ENCODE peak calls at places on chromosomes 12 and 14, in six cellular contexts. Q is uterus, S is tibial artery, G is MM.1S, K is IMR-90, P is HCT116. F is an unnamed sample. For H3K9me3, the result is how much of the 10 kb centered on the place peaks cover.

GRCh38 chr12:4763549-4763948 is 43.3 kb downstream of the GALNT8 start:
- DNase-seq in Q (peak), S (no peak), G (no peak), K (peak), P (peak), F (no peak)

GRCh38 chr14:93245764-93246420 is 38.8 kb downstream of the UBR7 start:
- DNase-seq in Q (no peak), S (no peak), G (no peak), K (peak), P (no peak), F (no peak)

GRCh38 chr14:55477680-55478079 is 37.3 kb upstream of the TBPL2 start:
- DNase-seq in Q (no peak), S (no peak), G (no peak), K (no peak), P (no peak), F (no peak)

GRCh38 chr14:91980157-91980556 is 32.7 kb upstream of the FBLN5 start:
- DNase-seq in Q (no peak), S (no peak), G (no peak), K (peak), P (peak), F (no peak)

GRCh38 chr14:72625689-72626088 is 268.2 kb downstream of the DPF3 start:
- DNase-seq in Q (no peak), S (no peak), G (no peak), K (no peak), P (no peak), F (no peak)

GRCh38 chr12:94644141-94644575 is 6.2 kb downstream of the TMCC3 start:
- DNase-seq in Q (no peak), S (no peak), G (no peak), K (peak), P (no peak), F (no peak)

GRCh38 chr14:81511110-81511900 is 22.3 kb downstream of the SEL1L start:
- DNase-seq in Q (no peak), S (no peak), G (no peak), K (no peak), P (no peak), F (no peak)

GRCh38 chr12:7994731-7995205 is 37.7 kb upstream of the FOXJ2 start:
- DNase-seq in Q (no peak), S (no peak), G (no peak), K (peak), P (no peak), F (no peak)

GRCh38 chr14:24331731-24332093 is 3.2 kb downstream of the ADCY4 start:
- DNase-seq in Q (no peak), S (no peak), G (no peak), K (no peak), P (no peak), F (no peak)

GRCh38 chr12:9649532-9649940 is 20.0 kb upstream of the CLEC2D start:
- DNase-seq in Q (no peak), S (no peak), G (peak), K (no peak), P (no peak), F (peak)

GRCh38 chr14:34843011-34843554 is 32.1 kb downstream of the BAZ1A start:
- DNase-seq in Q (no peak), S (no peak), G (no peak), K (peak), P (no peak), F (no peak)

GRCh38 chr12:114669501-114670256 is 14.3 kb downstream of the TBX3 start:
- DNase-seq in Q (peak), S (no peak), G (no peak), K (peak), P (no peak), F (no peak)

GRCh38 chr14:57875985-57876384 is 10.1 kb upstream of the SLC35F4 start:
- DNase-seq in Q (no peak), S (no peak), G (no peak), K (no peak), P (no peak), F (no peak)

GRCh38 chr14:36078080-36078479 is 98.4 kb downstream of the PTCSC3 start:
- DNase-seq in Q (no peak), S (no peak), G (no peak), K (no peak), P (no peak), F (no peak)

GRCh38 chr14:34220311-34220710 is 241.7 kb downstream of the SPTSSA start:
- DNase-seq in Q (no peak), S (no peak), G (no peak), K (no peak), P (no peak), F (no peak)

GRCh38 chr12:94586589-94587259 is 63.6 kb downstream of the TMCC3 start:
- DNase-seq in Q (no peak), S (no peak), G (no peak), K (no peak), P (no peak), F (no peak)

GRCh38 chr12:11607313-11608081 is 42.0 kb upstream of the ETV6 start:
- DNase-seq in Q (no peak), S (no peak), G (no peak), K (peak), P (no peak), F (no peak)

GRCh38 chr12:5402009-5402408 is 29.9 kb upstream of the NTF3 start:
- DNase-seq in Q (no peak), S (no peak), G (no peak), K (no peak), P (no peak), F (no peak)

GRCh38 chr12:6923003-6923732 is 4.6 kb upstream of the ATN1 start:
- DNase-seq in Q (no peak), S (no peak), G (no peak), K (no peak), P (no peak), F (no peak)

GRCh38 chr12:122981587-122982493 is 1.4 kb downstream of the ARL6IP4 start:
- DNase-seq in Q (no peak), S (no peak), G (no peak), K (no peak), P (no peak), F (no peak)

GRCh38 chr12:31715283-31715825 is 13.5 kb downstream of the AMN1 start:
- DNase-seq in Q (no peak), S (no peak), G (no peak), K (peak), P (no peak), F (no peak)

GRCh38 chr12:75086086-75087038 is 123.3 kb downstream of the KCNC2 start:
- DNase-seq in Q (no peak), S (no peak), G (no peak), K (peak), P (no peak), F (no peak)

GRCh38 chr14:26204362-26204953 is 393.4 kb downstream of the NOVA1 start:
- DNase-seq in Q (no peak), S (no peak), G (no peak), K (no peak), P (no peak), F (no peak)
- H3K4me3 ChIP-seq in Q (no peak), S (peak), G (no peak), K (no peak), P (no peak), F (no peak)

DNA sequence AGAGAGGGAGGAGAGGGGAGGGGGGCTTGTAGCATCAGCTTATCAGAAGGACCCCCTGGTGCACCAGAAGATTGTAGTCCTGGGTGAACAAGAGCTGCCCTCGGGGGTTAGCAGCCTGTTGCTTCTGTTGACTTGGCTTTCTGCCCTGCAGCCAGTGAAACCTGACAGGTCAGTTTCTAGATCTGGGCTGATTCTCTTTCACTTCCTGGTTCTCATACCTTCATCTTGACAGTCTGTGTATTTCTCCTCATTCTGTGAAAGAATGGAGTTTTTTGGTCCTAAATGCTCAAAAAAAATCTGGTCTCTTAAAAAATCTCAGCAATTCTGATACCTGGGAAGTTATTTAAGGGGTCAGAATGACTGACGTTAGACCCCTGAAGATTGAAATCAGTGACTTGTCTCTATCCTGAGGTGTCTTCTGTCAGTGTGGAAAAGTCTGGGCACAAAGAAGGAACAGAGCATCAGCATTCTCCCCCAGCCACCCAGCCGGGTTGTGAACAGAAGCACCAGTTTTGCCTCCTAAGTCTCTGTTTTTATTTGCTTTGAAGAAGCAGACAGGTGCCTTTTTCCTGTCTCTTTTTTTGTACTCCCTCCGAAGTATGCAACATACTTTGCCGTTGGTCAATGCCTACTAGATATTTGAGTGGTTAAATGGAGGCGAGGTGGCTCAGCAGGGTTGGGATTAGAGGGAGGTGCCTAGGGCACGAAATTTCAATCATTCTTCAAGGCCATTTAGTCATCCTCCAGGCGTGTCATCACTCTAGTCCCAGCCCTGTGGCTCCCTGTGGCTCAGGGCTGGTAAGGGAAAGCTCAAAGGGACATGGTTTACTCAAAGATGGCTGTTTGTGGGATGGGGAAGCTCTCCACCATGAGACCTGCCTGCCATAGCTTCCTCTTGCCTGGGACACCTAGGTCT is 24.0 kb downstream of the TTC9 start:
- DNase-seq in Q (no peak), S (no peak), G (peak), K (no peak), P (peak), F (no peak)
- H3K27ac ChIP-seq in Q (no peak), S (no peak), G (peak), K (no peak), P (peak), F (peak)

DNA sequence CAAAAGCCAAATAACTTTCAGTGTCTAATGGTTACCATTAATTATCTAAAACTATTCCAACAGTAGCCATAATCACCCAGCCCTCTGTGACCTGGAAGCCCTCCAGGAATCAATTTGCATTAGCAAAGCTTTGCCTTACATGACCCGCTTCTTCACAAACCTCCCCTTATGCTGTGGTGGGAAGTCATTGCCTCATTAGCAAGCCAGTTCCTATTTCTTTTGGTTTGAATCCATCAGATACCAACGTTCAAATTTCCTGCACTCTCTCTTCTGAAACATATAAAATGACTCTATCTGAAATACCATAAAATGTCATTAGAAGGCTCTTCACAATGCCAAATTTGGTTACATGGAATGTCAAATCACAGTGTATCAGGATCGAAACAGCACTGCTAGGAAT is 268.3 kb upstream of the PRKD1 start:
- DNase-seq in Q (no peak), S (no peak), G (no peak), K (peak), P (no peak), F (no peak)
- H3K9me3 ChIP-seq in Q (under half), S (under half), G (under half), K (under half), P (under half), F (under half)

GRCh38 chr12:116599285-116600122 is 40.3 kb downstream of the MAP1LC3B2 start:
- DNase-seq in Q (peak), S (peak), G (peak), K (peak), P (peak), F (peak)
- H3K4me3 ChIP-seq in Q (peak), S (peak), G (no peak), K (no peak), P (no peak), F (no peak)

GRCh38 chr14:26622611-26623010 is 24.8 kb upstream of the NOVA1 start:
- DNase-seq in Q (no peak), S (no peak), G (no peak), K (no peak), P (no peak), F (no peak)

GRCh38 chr14:26621366-26621765 is 23.5 kb upstream of the NOVA1 start:
- DNase-seq in Q (no peak), S (no peak), G (no peak), K (no peak), P (no peak), F (no peak)

DNA sequence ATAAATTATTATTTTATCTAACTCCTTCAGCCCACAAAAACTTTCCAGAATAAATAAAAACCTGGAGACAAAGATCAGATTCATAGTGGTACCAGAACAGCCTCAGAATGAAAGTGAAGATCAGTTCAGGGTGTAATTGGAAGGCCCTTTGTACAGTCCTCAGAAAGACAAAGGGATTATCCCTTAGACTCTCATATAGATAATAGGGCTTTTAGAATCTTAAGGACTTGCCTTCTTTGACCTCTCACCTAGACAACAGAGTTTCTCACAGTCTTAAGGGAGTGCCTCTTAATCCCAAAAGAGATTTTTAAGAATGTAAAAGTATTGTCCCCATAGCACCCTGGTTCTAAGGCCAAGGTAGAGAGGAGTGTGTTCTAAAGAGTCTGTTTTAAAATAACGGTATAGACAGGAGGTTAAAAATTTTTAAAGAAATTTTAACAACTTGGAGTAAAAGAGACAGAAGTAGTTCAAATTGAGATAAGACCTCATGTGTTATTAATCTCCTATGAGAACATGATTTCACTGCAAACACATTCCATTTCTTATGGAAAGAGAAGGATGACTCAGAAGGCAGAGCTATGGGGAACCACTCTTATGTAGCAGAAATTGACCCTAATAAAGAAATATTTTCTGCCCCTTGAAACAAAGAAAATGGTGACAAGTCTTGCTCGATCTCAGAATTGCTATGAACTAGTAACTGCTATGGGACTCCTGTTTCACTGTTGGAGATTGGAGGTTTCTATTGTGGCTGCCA is 24.2 kb upstream of the NOVA1 start:
- DNase-seq in Q (no peak), S (no peak), G (no peak), K (no peak), P (no peak), F (no peak)
- H3K27ac ChIP-seq in Q (no peak), S (no peak), G (no peak), K (no peak), P (no peak), F (no peak)

GRCh38 chr12:48472259-48472658 is at the start of gene ANP32D:
- DNase-seq in Q (no peak), S (no peak), G (no peak), K (no peak), P (no peak), F (no peak)
- H3K9me3 ChIP-seq in Q (under half), S (under half), G (under half), K (under half), P (under half), F (under half)

DNA sequence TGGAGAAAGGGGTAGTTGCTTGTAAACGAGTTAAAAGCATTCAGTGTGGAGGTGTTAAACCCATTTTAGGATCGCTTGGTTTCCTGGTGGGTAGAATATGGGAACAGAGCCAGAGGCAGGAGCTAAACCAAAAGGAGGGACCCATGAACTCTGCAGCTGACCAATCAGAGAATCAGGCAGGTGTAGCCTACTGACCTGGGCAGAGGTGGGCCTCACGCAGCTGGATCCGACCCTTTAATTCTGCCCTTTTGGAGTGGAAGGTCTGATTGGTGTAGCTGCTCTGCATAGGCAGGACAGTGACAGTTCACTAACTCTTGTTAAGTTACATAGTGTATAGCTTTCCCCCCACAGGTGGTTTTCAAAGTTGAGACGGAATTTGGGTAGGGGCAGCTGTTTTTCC is 63.7 kb downstream of the GNS start:
- DNase-seq in Q (no peak), S (no peak), G (no peak), K (no peak), P (no peak), F (no peak)
- H3K4me3 ChIP-seq in Q (no peak), S (no peak), G (no peak), K (no peak), P (no peak), F (no peak)

GRCh38 chr12:124384299-124384894 is 89.5 kb downstream of the RFLNA start:
- DNase-seq in Q (no peak), S (no peak), G (no peak), K (no peak), P (no peak), F (no peak)

GRCh38 chr12:124380793-124381453 is 86.0 kb downstream of the RFLNA start:
- DNase-seq in Q (no peak), S (no peak), G (no peak), K (no peak), P (no peak), F (no peak)

GRCh38 chr12:124385219-124385969 is 90.5 kb downstream of the RFLNA start:
- DNase-seq in Q (peak), S (no peak), G (no peak), K (peak), P (no peak), F (no peak)

GRCh38 chr12:124381454-124382207 is 86.7 kb downstream of the RFLNA start:
- DNase-seq in Q (peak), S (peak), G (no peak), K (peak), P (no peak), F (no peak)

GRCh38 chr12:124383028-124383427 is 88.1 kb downstream of the RFLNA start:
- DNase-seq in Q (no peak), S (no peak), G (no peak), K (no peak), P (no peak), F (no peak)
- H3K27ac ChIP-seq in Q (peak), S (no peak), G (no peak), K (peak), P (no peak), F (no peak)